ENCODE peak calls at places on chromosomes 5 and 9, in nine cellular contexts. H, G, F, N, X, Y, T, U and K are unnamed samples.

GRCh38 chr5:173973614-173973969 is 15.4 kb upstream of the C5orf47 start:
- DNase-seq in H (no peak), G (no peak), F (peak; percentile 36), N (no peak), X (no peak), Y (no peak), T (no peak), U (peak; percentile 26), K (no peak)

GRCh38 chr9:36258989-36259315 is 704 bp upstream of the GNE start:
- DNase-seq in H (no peak), G (no peak), F (no peak), N (no peak), X (no peak), Y (no peak), T (no peak), U (no peak), K (no peak)

GRCh38 chr9:90881648-90882047 is 80.0 kb downstream of the SYK start:
- DNase-seq in H (no peak), G (no peak), F (peak; percentile 55), N (no peak), X (no peak), Y (no peak), T (no peak), U (no peak), K (no peak)

GRCh38 chr5:124996764-124997077 is 250.3 kb upstream of the ZNF608 start:
- DNase-seq in H (no peak), G (no peak), F (no peak), N (peak; percentile 23), X (no peak), Y (no peak), T (no peak), U (peak; percentile 67), K (no peak)

GRCh38 chr9:133238272-133238850 is 29.3 kb upstream of the OBP2B start:
- DNase-seq in H (peak; percentile 81), G (no peak), F (no peak), N (peak; percentile 2), X (peak; percentile 20), Y (peak; percentile 84), T (no peak), U (peak; percentile 67), K (peak; percentile 89)

GRCh38 chr9:98924971-98925820 is 18.5 kb upstream of the COL15A1 start:
- DNase-seq in H (no peak), G (no peak), F (no peak), N (no peak), X (no peak), Y (no peak), T (no peak), U (no peak), K (no peak)

GRCh38 chr5:135944967-135945560 is 9.7 kb downstream of the LECT2 start:
- DNase-seq in H (peak; percentile 30), G (peak; percentile 18), F (peak; percentile 75), N (peak; percentile 80), X (peak; percentile 8), Y (peak; percentile 40), T (peak; percentile 43), U (peak; percentile 61), K (no peak)

GRCh38 chr5:74081126-74081525 is 455.1 kb downstream of the ARHGEF28 start:
- DNase-seq in H (no peak), G (no peak), F (no peak), N (no peak), X (no peak), Y (no peak), T (no peak), U (no peak), K (no peak)

GRCh38 chr9:132977626-132978450 is 656 bp upstream of the GFI1B start:
- DNase-seq in H (peak; percentile 24), G (no peak), F (no peak), N (peak; percentile 53), X (peak; percentile 70), Y (peak; percentile 58), T (peak; percentile 55), U (peak; percentile 56), K (no peak)

GRCh38 chr5:135367070-135367469 is 32.0 kb downstream of the MACROH2A1 start:
- DNase-seq in H (no peak), G (no peak), F (no peak), N (no peak), X (no peak), Y (no peak), T (no peak), U (no peak), K (no peak)

GRCh38 chr5:124040799-124041198 is 528.8 kb downstream of the CSNK1G3 start:
- DNase-seq in H (no peak), G (no peak), F (no peak), N (peak; percentile 31), X (no peak), Y (no peak), T (no peak), U (no peak), K (no peak)

GRCh38 chr5:146560205-146560812 is 44.3 kb upstream of the GPR151 start:
- DNase-seq in H (no peak), G (peak; percentile 17), F (no peak), N (peak; percentile 21), X (no peak), Y (no peak), T (no peak), U (no peak), K (no peak)

GRCh38 chr9:108017671-108018070 is 528.1 kb upstream of the KLF4 start:
- DNase-seq in H (no peak), G (no peak), F (peak; percentile 1), N (no peak), X (no peak), Y (no peak), T (no peak), U (peak; percentile 27), K (no peak)

GRCh38 chr9:116643691-116644090 is 43.4 kb upstream of the TRIM32 start:
- DNase-seq in H (no peak), G (no peak), F (no peak), N (no peak), X (no peak), Y (no peak), T (no peak), U (no peak), K (no peak)

GRCh38 chr9:109922617-109923260 is 142.7 kb downstream of the PALM2AKAP2 start:
- DNase-seq in H (no peak), G (no peak), F (no peak), N (peak; percentile 36), X (no peak), Y (no peak), T (no peak), U (no peak), K (no peak)

GRCh38 chr9:72149231-72149975 is at the start of gene GDA:
- DNase-seq in H (no peak), G (no peak), F (no peak), N (no peak), X (no peak), Y (no peak), T (no peak), U (peak; percentile 24), K (peak; percentile 9)